ENCODE peak calls at places on chromosomes 4 and X, in eight cellular contexts. One of them, this sample, is unnamed.

GRCh38 chr4:38867478-38868054 is at the start of gene FAM114A1:
- DNase-seq in cardiac fibroblast: peak
- DNase-seq in NCI-H748 treated with DMSO at 0.1 percent for 48 hours: no peak
- DNase-seq in NCI-H2081: peak
- DNase-seq in activated CD4-positive, alpha-beta T cell treated with anti-CD3 and anti-CD28 coated beads for 48 hours: peak
- DNase-seq in activated effector memory CD4-positive, alpha-beta T cell treated with anti-CD3 and anti-CD28 coated beads, Interleukin-2, amount 50 U/mL, for 16 hours: peak
- DNase-seq in memory B cell: peak
- DNase-seq in NCI-H1417: peak
- DNase-seq in this sample: peak

GRCh38 chr4:8073206-8073863 is 85.3 kb downstream of the ABLIM2 start:
- DNase-seq in activated CD4-positive, alpha-beta T cell treated with anti-CD3 and anti-CD28 coated beads for 48 hours: no peak
- DNase-seq in NCI-H2081: no peak
- DNase-seq in memory B cell: no peak
- DNase-seq in NCI-H748 treated with DMSO at 0.1 percent for 48 hours: no peak
- DNase-seq in activated effector memory CD4-positive, alpha-beta T cell treated with anti-CD3 and anti-CD28 coated beads, Interleukin-2, amount 50 U/mL, for 16 hours: no peak
- DNase-seq in cardiac fibroblast: no peak
- DNase-seq in NCI-H1417: peak
- DNase-seq in this sample: no peak

GRCh38 chr4:71269241-71269640 is 69.6 kb upstream of the SLC4A4 start:
- DNase-seq in NCI-H2081: no peak
- DNase-seq in NCI-H748 treated with DMSO at 0.1 percent for 48 hours: no peak
- DNase-seq in activated effector memory CD4-positive, alpha-beta T cell treated with anti-CD3 and anti-CD28 coated beads, Interleukin-2, amount 50 U/mL, for 16 hours: no peak
- DNase-seq in cardiac fibroblast: no peak
- DNase-seq in activated CD4-positive, alpha-beta T cell treated with anti-CD3 and anti-CD28 coated beads for 48 hours: no peak
- DNase-seq in memory B cell: no peak
- DNase-seq in NCI-H1417: no peak
- DNase-seq in this sample: no peak

GRCh38 chr4:102723511-102723910 is 37.3 kb downstream of the MANBA start:
- DNase-seq in NCI-H2081: peak
- DNase-seq in NCI-H748 treated with DMSO at 0.1 percent for 48 hours: peak
- DNase-seq in activated CD4-positive, alpha-beta T cell treated with anti-CD3 and anti-CD28 coated beads for 48 hours: no peak
- DNase-seq in memory B cell: no peak
- DNase-seq in cardiac fibroblast: peak
- DNase-seq in NCI-H1417: peak
- DNase-seq in activated effector memory CD4-positive, alpha-beta T cell treated with anti-CD3 and anti-CD28 coated beads, Interleukin-2, amount 50 U/mL, for 16 hours: no peak
- DNase-seq in this sample: no peak

GRCh38 chrX:26851981-26852380 is 611.2 kb downstream of the PPP4R3C start:
- DNase-seq in activated effector memory CD4-positive, alpha-beta T cell treated with anti-CD3 and anti-CD28 coated beads, Interleukin-2, amount 50 U/mL, for 16 hours: no peak
- DNase-seq in NCI-H2081: peak
- DNase-seq in activated CD4-positive, alpha-beta T cell treated with anti-CD3 and anti-CD28 coated beads for 48 hours: no peak
- DNase-seq in NCI-H1417: peak
- DNase-seq in NCI-H748 treated with DMSO at 0.1 percent for 48 hours: no peak
- DNase-seq in cardiac fibroblast: peak
- DNase-seq in memory B cell: no peak
- DNase-seq in this sample: no peak

GRCh38 chr4:26145212-26145611 is 175.6 kb upstream of the RBPJ start:
- DNase-seq in cardiac fibroblast: no peak
- DNase-seq in memory B cell: no peak
- DNase-seq in NCI-H2081: no peak
- DNase-seq in NCI-H1417: peak
- DNase-seq in activated CD4-positive, alpha-beta T cell treated with anti-CD3 and anti-CD28 coated beads for 48 hours: no peak
- DNase-seq in activated effector memory CD4-positive, alpha-beta T cell treated with anti-CD3 and anti-CD28 coated beads, Interleukin-2, amount 50 U/mL, for 16 hours: no peak
- DNase-seq in NCI-H748 treated with DMSO at 0.1 percent for 48 hours: peak
- DNase-seq in this sample: no peak

GRCh38 chrX:80138938-80139337 is 124.4 kb downstream of the TBX22 start:
- DNase-seq in NCI-H2081: no peak
- DNase-seq in activated effector memory CD4-positive, alpha-beta T cell treated with anti-CD3 and anti-CD28 coated beads, Interleukin-2, amount 50 U/mL, for 16 hours: no peak
- DNase-seq in NCI-H1417: no peak
- DNase-seq in cardiac fibroblast: no peak
- DNase-seq in activated CD4-positive, alpha-beta T cell treated with anti-CD3 and anti-CD28 coated beads for 48 hours: no peak
- DNase-seq in memory B cell: no peak
- DNase-seq in NCI-H748 treated with DMSO at 0.1 percent for 48 hours: no peak
- DNase-seq in this sample: no peak

GRCh38 chr4:11700751-11701226 is 272.1 kb upstream of the HS3ST1 start:
- DNase-seq in NCI-H2081: no peak
- DNase-seq in NCI-H1417: no peak
- DNase-seq in memory B cell: no peak
- DNase-seq in activated effector memory CD4-positive, alpha-beta T cell treated with anti-CD3 and anti-CD28 coated beads, Interleukin-2, amount 50 U/mL, for 16 hours: no peak
- DNase-seq in cardiac fibroblast: no peak
- DNase-seq in NCI-H748 treated with DMSO at 0.1 percent for 48 hours: no peak
- DNase-seq in activated CD4-positive, alpha-beta T cell treated with anti-CD3 and anti-CD28 coated beads for 48 hours: no peak
- DNase-seq in this sample: no peak

GRCh38 chr4:66694716-66695115 is 850.6 kb downstream of the CENPC start:
- DNase-seq in NCI-H2081: peak
- DNase-seq in activated effector memory CD4-positive, alpha-beta T cell treated with anti-CD3 and anti-CD28 coated beads, Interleukin-2, amount 50 U/mL, for 16 hours: no peak
- DNase-seq in cardiac fibroblast: no peak
- DNase-seq in NCI-H1417: peak
- DNase-seq in NCI-H748 treated with DMSO at 0.1 percent for 48 hours: no peak
- DNase-seq in memory B cell: no peak
- DNase-seq in activated CD4-positive, alpha-beta T cell treated with anti-CD3 and anti-CD28 coated beads for 48 hours: no peak
- DNase-seq in this sample: no peak

GRCh38 chrX:49174723-49175122 is 3.0 kb downstream of the PLP2 start:
- DNase-seq in memory B cell: no peak
- DNase-seq in NCI-H748 treated with DMSO at 0.1 percent for 48 hours: no peak
- DNase-seq in activated effector memory CD4-positive, alpha-beta T cell treated with anti-CD3 and anti-CD28 coated beads, Interleukin-2, amount 50 U/mL, for 16 hours: no peak
- DNase-seq in NCI-H2081: no peak
- DNase-seq in activated CD4-positive, alpha-beta T cell treated with anti-CD3 and anti-CD28 coated beads for 48 hours: no peak
- DNase-seq in cardiac fibroblast: no peak
- DNase-seq in NCI-H1417: no peak
- DNase-seq in this sample: no peak